ENCODE peak calls at places on chromosomes 5 and 9, in ten cellular contexts. H, I, O, L, T, R, V, G, J and W are unnamed samples.

GRCh38 chr5:51465165-51465564 is 81.9 kb downstream of the ISL1 start:
- DNase-seq in H (peak), I (no peak), O (no peak), L (no peak), T (no peak), R (no peak), V (no peak), G (peak), J (no peak), W (no peak)

GRCh38 chr5:158569534-158569933 is 530.2 kb downstream of the EBF1 start:
- DNase-seq in H (peak), I (no peak), O (no peak), L (no peak), T (no peak), R (no peak), V (no peak), G (peak), J (no peak), W (no peak)

GRCh38 chr5:38999037-38999436 is 75.2 kb downstream of the RICTOR start:
- DNase-seq in H (no peak), I (no peak), O (no peak), L (no peak), T (no peak), R (no peak), V (no peak), G (no peak), J (no peak), W (no peak)

GRCh38 chr5:39266442-39266841 is 47.1 kb upstream of the FYB1 start:
- DNase-seq in H (no peak), I (no peak), O (no peak), L (no peak), T (no peak), R (no peak), V (no peak), G (no peak), J (no peak), W (no peak)

GRCh38 chr9:115524467-115525059 is 406.6 kb upstream of the TNC start:
- DNase-seq in H (no peak), I (no peak), O (peak), L (no peak), T (no peak), R (peak), V (no peak), G (peak), J (peak), W (no peak)

GRCh38 chr5:40353442-40353841 is 326.3 kb upstream of the PTGER4 start:
- DNase-seq in H (no peak), I (no peak), O (no peak), L (no peak), T (no peak), R (no peak), V (no peak), G (no peak), J (no peak), W (no peak)

GRCh38 chr5:150320048-150320555 is 17.4 kb upstream of the ARSI start:
- DNase-seq in H (no peak), I (peak), O (no peak), L (peak), T (no peak), R (peak), V (no peak), G (peak), J (peak), W (no peak)

GRCh38 chr5:73515232-73515631 is 17.0 kb downstream of the BTF3 start:
- DNase-seq in H (no peak), I (no peak), O (peak), L (no peak), T (no peak), R (no peak), V (no peak), G (no peak), J (no peak), W (no peak)

GRCh38 chr5:80963521-80963895 is 3.3 kb downstream of the RASGRF2 start:
- DNase-seq in H (no peak), I (no peak), O (no peak), L (no peak), T (no peak), R (no peak), V (no peak), G (no peak), J (no peak), W (no peak)

GRCh38 chr9:16429671-16430070 is 440.8 kb downstream of the BNC2 start:
- DNase-seq in H (no peak), I (no peak), O (no peak), L (no peak), T (no peak), R (no peak), V (no peak), G (peak), J (no peak), W (no peak)

GRCh38 chr5:4142842-4143241 is 547.2 kb downstream of the IRX1 start:
- DNase-seq in H (peak), I (no peak), O (no peak), L (no peak), T (no peak), R (no peak), V (no peak), G (peak), J (no peak), W (no peak)

GRCh38 chr5:1215320-1216096 is 9.7 kb upstream of the SLC6A18 start:
- DNase-seq in H (no peak), I (no peak), O (no peak), L (peak), T (peak), R (no peak), V (no peak), G (no peak), J (no peak), W (no peak)

GRCh38 chr9:98869078-98869745 is 61.7 kb downstream of the GALNT12 start:
- DNase-seq in H (no peak), I (no peak), O (no peak), L (no peak), T (no peak), R (no peak), V (no peak), G (no peak), J (no peak), W (no peak)

GRCh38 chr5:13990896-13991295 is 46.4 kb upstream of the DNAH5 start:
- DNase-seq in H (no peak), I (no peak), O (no peak), L (no peak), T (no peak), R (no peak), V (no peak), G (no peak), J (no peak), W (no peak)

GRCh38 chr9:36438536-36438935 is 38.5 kb upstream of the RNF38 start:
- DNase-seq in H (no peak), I (no peak), O (no peak), L (no peak), T (no peak), R (no peak), V (no peak), G (no peak), J (no peak), W (no peak)
- H3K27ac ChIP-seq in H (no peak), I (no peak), O (no peak), L (no peak), T (no peak), R (no peak), V (no peak), G (peak), J (no peak), W (no peak)

GRCh38 chr5:93598997-93599371 is 16.0 kb downstream of the NR2F1 start:
- DNase-seq in H (no peak), I (no peak), O (no peak), L (no peak), T (no peak), R (no peak), V (no peak), G (peak), J (no peak), W (no peak)
- H3K27ac ChIP-seq in H (no peak), I (no peak), O (no peak), L (no peak), T (peak), R (no peak), V (no peak), G (no peak), J (peak), W (no peak)

GRCh38 chr5:119077444-119077843 is 6.6 kb downstream of the DMXL1 start:
- DNase-seq in H (no peak), I (no peak), O (no peak), L (no peak), T (no peak), R (no peak), V (no peak), G (no peak), J (no peak), W (no peak)

GRCh38 chr5:119078870-119079269 is 8.0 kb downstream of the DMXL1 start:
- DNase-seq in H (no peak), I (no peak), O (no peak), L (no peak), T (no peak), R (no peak), V (no peak), G (no peak), J (no peak), W (no peak)

GRCh38 chr5:119078071-119078846 is 7.4 kb downstream of the DMXL1 start:
- DNase-seq in H (no peak), I (no peak), O (no peak), L (no peak), T (no peak), R (no peak), V (no peak), G (no peak), J (no peak), W (no peak)

GRCh38 chr5:119074419-119074818 is 3.5 kb downstream of the DMXL1 start:
- DNase-seq in H (no peak), I (no peak), O (no peak), L (no peak), T (no peak), R (no peak), V (no peak), G (no peak), J (no peak), W (no peak)

GRCh38 chr5:119076080-119076479 is 5.2 kb downstream of the DMXL1 start:
- DNase-seq in H (no peak), I (no peak), O (no peak), L (no peak), T (no peak), R (no peak), V (no peak), G (no peak), J (no peak), W (no peak)
- H3K27ac ChIP-seq in H (no peak), I (no peak), O (no peak), L (no peak), T (no peak), R (no peak), V (no peak), G (no peak), J (no peak), W (no peak)

GRCh38 chr9:137715321-137715720 is 96.5 kb downstream of the EHMT1 start:
- DNase-seq in H (no peak), I (no peak), O (no peak), L (peak), T (no peak), R (peak), V (no peak), G (no peak), J (no peak), W (no peak)
- H3K27ac ChIP-seq in H (no peak), I (no peak), O (no peak), L (peak), T (no peak), R (no peak), V (no peak), G (no peak), J (no peak), W (no peak)

GRCh38 chr9:121304707-121305106 is 36.7 kb downstream of the GSN start:
- DNase-seq in H (no peak), I (no peak), O (no peak), L (no peak), T (no peak), R (no peak), V (no peak), G (no peak), J (no peak), W (no peak)
- H3K27ac ChIP-seq in H (no peak), I (peak), O (no peak), L (no peak), T (no peak), R (no peak), V (no peak), G (no peak), J (no peak), W (no peak)

GRCh38 chr9:68896495-68896894 is 117.4 kb downstream of the PRKACG start:
- DNase-seq in H (no peak), I (no peak), O (no peak), L (no peak), T (no peak), R (no peak), V (no peak), G (no peak), J (no peak), W (no peak)

GRCh38 chr9:68898781-68899439 is 115.0 kb downstream of the PRKACG start:
- DNase-seq in H (no peak), I (no peak), O (no peak), L (no peak), T (no peak), R (no peak), V (no peak), G (no peak), J (no peak), W (no peak)

GRCh38 chr9:68894502-68894901 is 119.4 kb downstream of the PRKACG start:
- DNase-seq in H (no peak), I (no peak), O (peak), L (no peak), T (no peak), R (peak), V (no peak), G (no peak), J (no peak), W (no peak)

GRCh38 chr9:68897557-68898145 is 116.3 kb downstream of the PRKACG start:
- DNase-seq in H (no peak), I (no peak), O (no peak), L (no peak), T (no peak), R (no peak), V (no peak), G (peak), J (no peak), W (no peak)

DNA sequence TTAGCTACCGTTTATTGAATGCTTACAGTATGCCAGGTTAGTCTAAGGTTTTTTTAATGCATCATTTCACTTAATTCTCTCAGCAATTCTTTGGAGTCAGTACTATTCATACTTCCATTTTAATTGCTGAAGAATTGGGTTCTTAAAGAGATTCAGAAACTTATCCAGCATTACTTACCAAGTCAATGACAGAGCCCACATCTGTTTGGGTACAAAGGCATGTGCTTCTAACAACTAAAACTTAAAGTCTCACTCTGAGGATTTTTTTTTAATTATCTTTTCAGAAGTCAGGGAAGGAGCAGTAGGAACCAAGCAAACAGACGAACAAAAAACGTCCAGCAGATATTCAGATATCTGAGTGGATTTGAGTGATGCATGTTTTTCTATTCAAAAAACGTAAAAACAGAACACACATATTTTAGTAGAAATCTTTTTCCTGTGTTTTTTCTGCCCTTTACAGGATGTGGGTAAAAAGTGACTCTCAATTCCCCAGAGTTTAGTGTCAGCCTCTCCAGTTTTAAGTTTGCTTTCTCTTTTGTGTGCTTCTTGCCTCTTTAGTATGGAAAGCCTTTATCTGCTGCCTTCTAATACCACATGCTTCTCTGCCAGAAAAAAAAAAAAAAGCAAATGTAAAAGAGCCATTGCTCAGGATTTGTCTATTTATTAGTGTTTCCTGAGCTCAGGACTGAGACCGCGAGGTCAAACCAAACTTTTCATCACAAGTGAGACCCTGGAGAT is 118.0 kb downstream of the PRKACG start:
- DNase-seq in H (no peak), I (no peak), O (no peak), L (no peak), T (no peak), R (no peak), V (no peak), G (no peak), J (no peak), W (no peak)
- H3K27ac ChIP-seq in H (no peak), I (peak), O (peak), L (no peak), T (no peak), R (no peak), V (no peak), G (no peak), J (no peak), W (no peak)

GRCh38 chr5:154830596-154830995 is 19.8 kb downstream of the FAXDC2 start:
- DNase-seq in H (no peak), I (no peak), O (no peak), L (no peak), T (no peak), R (no peak), V (no peak), G (no peak), J (no peak), W (no peak)

GRCh38 chr5:154829181-154829588 is 21.2 kb downstream of the FAXDC2 start:
- DNase-seq in H (no peak), I (no peak), O (no peak), L (no peak), T (no peak), R (no peak), V (no peak), G (no peak), J (no peak), W (no peak)

GRCh38 chr5:154831451-154831850 is 19.0 kb downstream of the FAXDC2 start:
- DNase-seq in H (no peak), I (no peak), O (no peak), L (no peak), T (no peak), R (no peak), V (no peak), G (no peak), J (no peak), W (no peak)

GRCh38 chr5:154829589-154830218 is 20.7 kb downstream of the FAXDC2 start:
- DNase-seq in H (no peak), I (no peak), O (peak), L (no peak), T (peak), R (no peak), V (no peak), G (no peak), J (no peak), W (peak)

GRCh38 chr5:154830219-154830595 is 20.2 kb downstream of the FAXDC2 start:
- DNase-seq in H (no peak), I (no peak), O (no peak), L (no peak), T (no peak), R (no peak), V (no peak), G (no peak), J (no peak), W (no peak)
- H3K27ac ChIP-seq in H (no peak), I (no peak), O (peak), L (no peak), T (no peak), R (no peak), V (no peak), G (no peak), J (no peak), W (no peak)

GRCh38 chr5:67283275-67283987 is 86.8 kb upstream of the CD180 start:
- DNase-seq in H (no peak), I (no peak), O (peak), L (no peak), T (no peak), R (no peak), V (no peak), G (peak), J (peak), W (no peak)

GRCh38 chr5:67287795-67288194 is 91.2 kb upstream of the CD180 start:
- DNase-seq in H (no peak), I (no peak), O (no peak), L (no peak), T (no peak), R (no peak), V (no peak), G (no peak), J (peak), W (no peak)

GRCh38 chr5:67283988-67284457 is 87.4 kb upstream of the CD180 start:
- DNase-seq in H (no peak), I (no peak), O (peak), L (no peak), T (no peak), R (no peak), V (no peak), G (no peak), J (no peak), W (no peak)

GRCh38 chr5:67289763-67290521 is 93.3 kb upstream of the CD180 start:
- DNase-seq in H (no peak), I (peak), O (no peak), L (peak), T (no peak), R (no peak), V (no peak), G (no peak), J (no peak), W (no peak)

DNA sequence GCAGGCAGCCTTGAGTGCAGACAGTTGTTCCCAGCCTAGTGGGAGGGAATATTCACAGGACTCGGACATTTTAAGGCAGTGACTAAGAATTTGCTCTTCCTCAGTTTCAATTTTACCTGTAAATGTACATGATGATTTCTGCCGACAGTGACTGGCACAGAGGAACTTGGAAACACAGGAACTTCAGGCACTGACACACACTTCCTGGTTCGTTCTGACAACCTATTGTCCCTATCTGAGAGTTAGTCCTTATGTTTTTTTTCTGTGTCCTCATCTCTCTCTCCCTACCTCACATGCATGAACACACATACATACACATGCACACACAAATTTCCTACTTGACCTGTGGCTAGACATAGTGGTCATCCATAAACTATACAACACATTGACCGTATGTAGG is 89.4 kb upstream of the CD180 start:
- DNase-seq in H (no peak), I (no peak), O (no peak), L (no peak), T (no peak), R (no peak), V (no peak), G (no peak), J (no peak), W (no peak)
- H3K27ac ChIP-seq in H (no peak), I (no peak), O (no peak), L (no peak), T (no peak), R (no peak), V (no peak), G (no peak), J (peak), W (no peak)